ENCODE peak calls at places on chromosomes 2 and 18, in seven cellular contexts. Z is HT-29; O is stimulated activated CD8-positive, alpha-beta memory T cell treated with anti-CD3 and anti-CD28 coated beads, Interleukin-12 subunit alpha, Interleukin-12 subunit beta, amount 100 ng/mL, for 4 hours; E is NCI-H2227 treated with DMSO at 0.1 percent for 48 hours; R is AML-193; W is cerebellar cortex; J is AG08395. K is an unnamed sample.

GRCh38 chr18:62200121-62200914 is 13.3 kb downstream of the RELCH start:
- DNase-seq in Z (no peak), O (no peak), R (no peak), J (no peak), W (no peak), E (no peak), K (no peak)

GRCh38 chr2:165161510-165161909 is 42.3 kb downstream of the SCN3A start:
- DNase-seq in E (no peak), O (no peak), W (no peak), Z (no peak), R (no peak), J (no peak), K (no peak)

GRCh38 chr2:46645681-46646162 is 166.4 kb downstream of the TMEM247 start:
- DNase-seq in E (no peak), R (no peak), O (no peak), W (no peak), J (peak), Z (no peak), K (peak)

GRCh38 chr18:11902522-11903292 is 5.4 kb downstream of the MPPE1 start:
- DNase-seq in O (no peak), R (no peak), Z (no peak), W (no peak), J (no peak), E (no peak), K (no peak)

GRCh38 chr2:207896525-207897295 is 127.0 kb upstream of the FZD5 start:
- DNase-seq in W (peak), E (peak), J (no peak), Z (peak), R (no peak), O (no peak), K (no peak)

GRCh38 chr2:85744771-85745601 is 8.8 kb upstream of the ATOH8 start:
- DNase-seq in Z (no peak), W (no peak), E (no peak), O (no peak), J (peak), R (no peak), K (peak)

GRCh38 chr2:138183700-138184099 is 219.4 kb downstream of the HNMT start:
- DNase-seq in W (no peak), R (no peak), Z (no peak), E (no peak), O (no peak), J (no peak), K (no peak)

GRCh38 chr2:161999331-161999730 is 74.7 kb downstream of the DPP4 start:
- DNase-seq in Z (no peak), W (no peak), E (no peak), R (no peak), J (no peak), O (no peak), K (no peak)

GRCh38 chr2:207505728-207506127 is 24.0 kb upstream of the CREB1 start:
- DNase-seq in W (no peak), J (peak), O (no peak), R (peak), E (no peak), Z (no peak), K (peak)

GRCh38 chr18:54260376-54261072 is 8.8 kb upstream of the POLI start:
- DNase-seq in R (peak), J (no peak), O (no peak), Z (no peak), E (no peak), W (no peak), K (peak)

GRCh38 chr2:54404270-54404669 is 51.9 kb upstream of the SPTBN1 start:
- DNase-seq in R (peak), Z (no peak), W (no peak), E (no peak), O (no peak), J (no peak), K (no peak)

GRCh38 chr2:215612770-215613169 is 176.9 kb upstream of the FN1 start:
- DNase-seq in E (no peak), O (no peak), R (no peak), J (no peak), Z (no peak), W (no peak), K (peak)

GRCh38 chr18:50748243-50749229 is 71.3 kb downstream of the MRO start:
- DNase-seq in W (no peak), R (no peak), O (no peak), Z (no peak), J (no peak), E (peak), K (no peak)

GRCh38 chr2:202387608-202388342 is 11.6 kb downstream of the BMPR2 start:
- DNase-seq in Z (no peak), J (no peak), W (no peak), E (no peak), R (no peak), O (no peak), K (no peak)

GRCh38 chr2:161988589-161988988 is 85.4 kb downstream of the DPP4 start:
- DNase-seq in W (no peak), R (no peak), J (no peak), E (no peak), O (no peak), Z (no peak), K (no peak)

GRCh38 chr2:113850687-113851086 is 39.2 kb upstream of the ACTR3 start:
- DNase-seq in W (no peak), J (no peak), E (no peak), O (no peak), R (peak), Z (no peak), K (no peak)

GRCh38 chr2:164992818-164993217 is 37.5 kb upstream of the SLC38A11 start:
- DNase-seq in J (no peak), E (peak), Z (peak), O (no peak), W (peak), R (peak), K (peak)

GRCh38 chr2:151727593-151728552 is 6.4 kb downstream of the NEB start:
- DNase-seq in E (no peak), W (no peak), R (no peak), Z (peak), O (no peak), J (no peak), K (no peak)

GRCh38 chr2:3151153-3151918 is 226.3 kb downstream of the EIPR1 start:
- DNase-seq in E (no peak), J (no peak), O (no peak), R (no peak), W (no peak), Z (no peak), K (no peak)

GRCh38 chr18:9055185-9055584 is 47.3 kb upstream of the NDUFV2 start:
- DNase-seq in Z (peak), J (peak), O (no peak), W (peak), E (no peak), R (peak), K (peak)

GRCh38 chr2:239312741-239313246 is 88.0 kb downstream of the HDAC4 start:
- DNase-seq in R (no peak), Z (no peak), J (peak), W (no peak), E (no peak), O (no peak), K (no peak)

GRCh38 chr2:163401481-163401880 is 334.3 kb downstream of the FIGN start:
- DNase-seq in W (no peak), O (no peak), R (no peak), J (peak), E (no peak), Z (peak), K (no peak)

GRCh38 chr2:16717477-16717876 is 51.8 kb upstream of the CYRIA start:
- DNase-seq in W (no peak), J (no peak), O (no peak), R (peak), E (no peak), Z (no peak), K (no peak)

GRCh38 chr2:140144611-140145010 is 1364.4 kb upstream of the NXPH2 start:
- DNase-seq in R (no peak), W (no peak), O (no peak), Z (no peak), E (no peak), J (no peak), K (no peak)

GRCh38 chr2:33436083-33436482 is 40.4 kb upstream of the RASGRP3 start:
- DNase-seq in W (no peak), R (no peak), E (no peak), O (no peak), Z (no peak), J (no peak), K (no peak)

GRCh38 chr2:68784849-68785248 is 50.2 kb downstream of the ARHGAP25 start:
- DNase-seq in E (no peak), J (no peak), W (no peak), Z (no peak), R (no peak), O (no peak), K (no peak)

GRCh38 chr2:150046211-150046610 is 441.3 kb downstream of the RND3 start:
- DNase-seq in W (no peak), J (peak), R (no peak), E (no peak), Z (no peak), O (no peak), K (peak)

GRCh38 chr2:20151116-20151571 is 73.8 kb downstream of the SDC1 start:
- DNase-seq in E (no peak), W (no peak), Z (no peak), O (no peak), J (no peak), R (no peak), K (no peak)

GRCh38 chr18:67519582-67519981 is 3.1 kb upstream of the DSEL start:
- DNase-seq in W (no peak), E (peak), J (peak), Z (no peak), O (no peak), R (no peak), K (peak)

GRCh38 chr2:55084631-55085030 is 34.4 kb upstream of the RTN4 start:
- DNase-seq in R (no peak), J (no peak), O (no peak), E (no peak), Z (no peak), W (no peak), K (no peak)

GRCh38 chr2:157840568-157841156 is 35.5 kb downstream of the ACVR1 start:
- DNase-seq in O (no peak), E (no peak), R (no peak), J (no peak), Z (no peak), W (peak), K (no peak)

K was measured in AG20443.